ENCODE peak calls at places on chromosomes 5 and 9, in seven cellular contexts. One of them, this sample, is unnamed. For H3K9me3, the result is how much of the 10 kb centered on the place peaks cover.

GRCh38 chr5:23446436-23446835 is 61.0 kb upstream of the PRDM9 start:
- DNase-seq in adrenal gland: no peak
- DNase-seq in ovary: no peak
- DNase-seq in heart left ventricle: peak
- DNase-seq in DND-41: no peak
- DNase-seq in A549: no peak
- DNase-seq in HCT116: no peak
- DNase-seq in this sample: no peak

GRCh38 chr5:74578356-74579044 is 62.0 kb downstream of the ENC1 start:
- DNase-seq in adrenal gland: no peak
- DNase-seq in ovary: no peak
- DNase-seq in heart left ventricle: no peak
- DNase-seq in DND-41: no peak
- DNase-seq in A549: no peak
- DNase-seq in HCT116: no peak
- DNase-seq in this sample: no peak

GRCh38 chr5:173197375-173197891 is 37.6 kb downstream of the NKX2-5 start:
- DNase-seq in adrenal gland: no peak
- DNase-seq in ovary: no peak
- DNase-seq in heart left ventricle: peak
- DNase-seq in DND-41: no peak
- DNase-seq in A549: no peak
- DNase-seq in HCT116: no peak
- DNase-seq in this sample: no peak

GRCh38 chr5:81252904-81253303 is 19.8 kb downstream of the CKMT2 start:
- DNase-seq in adrenal gland: no peak
- DNase-seq in ovary: no peak
- DNase-seq in heart left ventricle: no peak
- DNase-seq in DND-41: no peak
- DNase-seq in A549: no peak
- DNase-seq in HCT116: no peak
- DNase-seq in this sample: no peak

GRCh38 chr5:105872569-105873270 is 1798.0 kb downstream of the EFNA5 start:
- DNase-seq in adrenal gland: no peak
- DNase-seq in ovary: no peak
- DNase-seq in heart left ventricle: no peak
- DNase-seq in DND-41: no peak
- DNase-seq in A549: no peak
- DNase-seq in HCT116: no peak
- DNase-seq in this sample: no peak

GRCh38 chr5:172952034-172952511 is 7.2 kb upstream of the RPL26L1 start:
- DNase-seq in adrenal gland: no peak
- DNase-seq in ovary: no peak
- DNase-seq in heart left ventricle: no peak
- DNase-seq in DND-41: no peak
- DNase-seq in A549: peak
- DNase-seq in HCT116: no peak
- DNase-seq in this sample: no peak

GRCh38 chr9:131473891-131474290 is 28.8 kb upstream of the POMT1 start:
- DNase-seq in adrenal gland: no peak
- DNase-seq in ovary: peak
- DNase-seq in heart left ventricle: no peak
- DNase-seq in DND-41: no peak
- DNase-seq in A549: no peak
- DNase-seq in HCT116: no peak
- DNase-seq in this sample: no peak

GRCh38 chr5:23494558-23494957 is 12.9 kb upstream of the PRDM9 start:
- DNase-seq in adrenal gland: no peak
- DNase-seq in ovary: no peak
- DNase-seq in heart left ventricle: no peak
- DNase-seq in DND-41: no peak
- DNase-seq in A549: no peak
- DNase-seq in HCT116: no peak
- DNase-seq in this sample: no peak

GRCh38 chr5:16540421-16540820 is 74.8 kb upstream of the ZNF622 start:
- DNase-seq in adrenal gland: no peak
- DNase-seq in ovary: no peak
- DNase-seq in heart left ventricle: no peak
- DNase-seq in DND-41: no peak
- DNase-seq in A549: no peak
- DNase-seq in HCT116: no peak
- DNase-seq in this sample: no peak

GRCh38 chr5:153504726-153505125 is 14.3 kb downstream of the GRIA1 start:
- DNase-seq in adrenal gland: no peak
- DNase-seq in ovary: no peak
- DNase-seq in heart left ventricle: no peak
- DNase-seq in DND-41: no peak
- DNase-seq in A549: no peak
- DNase-seq in HCT116: no peak
- DNase-seq in this sample: no peak

GRCh38 chr5:179269781-179270543 is 75.3 kb downstream of the ADAMTS2 start:
- DNase-seq in adrenal gland: peak
- DNase-seq in ovary: peak
- DNase-seq in heart left ventricle: no peak
- DNase-seq in DND-41: no peak
- DNase-seq in A549: no peak
- DNase-seq in HCT116: no peak
- DNase-seq in this sample: peak

GRCh38 chr5:147882586-147883313 is 4.2 kb downstream of the SCGB3A2 start:
- DNase-seq in adrenal gland: no peak
- DNase-seq in ovary: no peak
- DNase-seq in heart left ventricle: no peak
- DNase-seq in DND-41: no peak
- DNase-seq in A549: no peak
- DNase-seq in HCT116: no peak
- DNase-seq in this sample: no peak

GRCh38 chr5:147887925-147888324 is 9.4 kb downstream of the SCGB3A2 start:
- DNase-seq in adrenal gland: no peak
- DNase-seq in ovary: no peak
- DNase-seq in heart left ventricle: no peak
- DNase-seq in DND-41: no peak
- DNase-seq in A549: no peak
- DNase-seq in HCT116: no peak
- DNase-seq in this sample: no peak

GRCh38 chr5:147892696-147893296 is 13.5 kb downstream of the C5orf46 start:
- DNase-seq in adrenal gland: no peak
- DNase-seq in ovary: no peak
- DNase-seq in heart left ventricle: no peak
- DNase-seq in DND-41: no peak
- DNase-seq in A549: no peak
- DNase-seq in HCT116: peak
- DNase-seq in this sample: peak

GRCh38 chr5:147887026-147887627 is 8.6 kb downstream of the SCGB3A2 start:
- DNase-seq in adrenal gland: no peak
- DNase-seq in ovary: no peak
- DNase-seq in heart left ventricle: no peak
- DNase-seq in DND-41: no peak
- DNase-seq in A549: peak
- DNase-seq in HCT116: peak
- DNase-seq in this sample: peak
- TF ChIP-seq CTCF in adrenal gland: peak
- TF ChIP-seq CTCF in ovary: no peak
- TF ChIP-seq CTCF in heart left ventricle: peak
- TF ChIP-seq CTCF in DND-41: peak
- TF ChIP-seq CTCF in A549: peak
- TF ChIP-seq CTCF in HCT116: peak
- TF ChIP-seq CTCF in this sample: no peak

GRCh38 chr5:158436271-158437065 is 577.5 kb upstream of the CLINT1 start:
- DNase-seq in adrenal gland: no peak
- DNase-seq in ovary: no peak
- DNase-seq in heart left ventricle: no peak
- DNase-seq in DND-41: peak
- DNase-seq in A549: no peak
- DNase-seq in HCT116: no peak
- DNase-seq in this sample: no peak
- H3K9me3 ChIP-seq in adrenal gland: under half
- H3K9me3 ChIP-seq in ovary: under half
- H3K9me3 ChIP-seq in heart left ventricle: under half
- H3K9me3 ChIP-seq in DND-41: under half
- H3K9me3 ChIP-seq in A549: under half
- H3K9me3 ChIP-seq in HCT116: under half
- H3K9me3 ChIP-seq in this sample: under half

GRCh38 chr5:147669113-147669869 is 113.2 kb downstream of the JAKMIP2 start:
- DNase-seq in adrenal gland: no peak
- DNase-seq in ovary: no peak
- DNase-seq in heart left ventricle: no peak
- DNase-seq in DND-41: no peak
- DNase-seq in A549: no peak
- DNase-seq in HCT116: no peak
- DNase-seq in this sample: peak

GRCh38 chr5:147673276-147673675 is 109.3 kb downstream of the JAKMIP2 start:
- DNase-seq in adrenal gland: no peak
- DNase-seq in ovary: no peak
- DNase-seq in heart left ventricle: peak
- DNase-seq in DND-41: no peak
- DNase-seq in A549: no peak
- DNase-seq in HCT116: no peak
- DNase-seq in this sample: no peak

GRCh38 chr5:147670815-147671214 is 111.7 kb downstream of the JAKMIP2 start:
- DNase-seq in adrenal gland: no peak
- DNase-seq in ovary: no peak
- DNase-seq in heart left ventricle: no peak
- DNase-seq in DND-41: no peak
- DNase-seq in A549: no peak
- DNase-seq in HCT116: no peak
- DNase-seq in this sample: no peak

GRCh38 chr5:147671365-147671764 is 111.2 kb downstream of the JAKMIP2 start:
- DNase-seq in adrenal gland: no peak
- DNase-seq in ovary: no peak
- DNase-seq in heart left ventricle: no peak
- DNase-seq in DND-41: no peak
- DNase-seq in A549: no peak
- DNase-seq in HCT116: no peak
- DNase-seq in this sample: no peak

DNA sequence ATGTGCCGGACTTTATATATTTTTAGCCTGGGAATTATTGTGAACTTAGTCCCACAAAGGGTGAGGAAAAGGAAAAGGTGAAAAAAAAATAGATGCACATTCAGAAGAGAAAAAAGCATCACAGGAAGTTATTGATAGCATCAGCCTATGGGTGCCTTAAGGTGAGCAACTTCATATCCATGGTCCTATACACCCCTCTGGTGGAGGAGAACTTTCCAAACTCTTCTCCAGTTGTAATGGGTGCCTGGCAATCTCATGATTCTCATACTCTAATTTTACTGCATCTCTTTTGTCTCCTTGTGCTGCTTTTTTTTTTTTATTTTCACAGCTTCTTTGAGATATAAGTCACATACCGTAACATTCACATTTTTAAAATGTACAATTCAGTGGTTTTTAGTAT is 107.4 kb downstream of the JAKMIP2 start:
- DNase-seq in adrenal gland: no peak
- DNase-seq in ovary: no peak
- DNase-seq in heart left ventricle: no peak
- DNase-seq in DND-41: no peak
- DNase-seq in A549: no peak
- DNase-seq in HCT116: no peak
- DNase-seq in this sample: no peak
- TF ChIP-seq CTCF in adrenal gland: no peak
- TF ChIP-seq CTCF in ovary: no peak
- TF ChIP-seq CTCF in heart left ventricle: no peak
- TF ChIP-seq CTCF in DND-41: peak
- TF ChIP-seq CTCF in A549: no peak
- TF ChIP-seq CTCF in HCT116: peak
- TF ChIP-seq CTCF in this sample: no peak

DNA sequence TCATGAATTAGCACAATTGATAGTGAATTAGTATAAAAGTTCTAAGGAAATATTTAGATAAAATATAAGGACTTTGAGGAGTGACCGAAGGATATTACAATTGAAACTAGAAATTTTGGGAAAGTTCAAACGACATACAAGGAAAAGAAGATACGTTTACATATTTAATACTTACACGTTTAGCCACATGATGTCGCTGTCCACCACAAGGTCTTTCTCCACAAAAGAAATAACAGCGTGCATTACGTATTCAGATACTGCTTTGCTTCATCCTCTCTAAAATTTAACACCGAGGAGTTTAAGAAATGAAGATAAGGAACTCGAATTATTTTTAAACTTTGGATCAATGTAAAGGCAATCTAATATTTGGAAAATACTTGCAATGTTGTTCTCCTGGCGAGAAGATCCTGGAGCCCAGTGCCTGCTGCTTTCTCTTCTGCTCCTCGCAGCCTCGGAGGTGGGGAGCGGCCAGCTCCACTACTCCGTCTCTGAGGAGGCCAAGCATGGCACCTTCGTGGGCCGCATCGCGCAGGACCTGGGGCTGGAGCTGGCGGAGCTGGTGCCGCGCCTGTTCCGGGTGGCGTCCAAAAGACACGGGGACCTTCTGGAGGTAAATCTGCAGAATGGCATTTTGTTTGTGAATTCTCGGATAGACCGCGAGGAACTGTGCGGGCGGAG is at the start of gene PCDHA3:
- DNase-seq in adrenal gland: no peak
- DNase-seq in ovary: no peak
- DNase-seq in heart left ventricle: no peak
- DNase-seq in DND-41: no peak
- DNase-seq in A549: peak
- DNase-seq in HCT116: no peak
- DNase-seq in this sample: peak
- H3K9me3 ChIP-seq in adrenal gland: under half
- H3K9me3 ChIP-seq in ovary: under half
- H3K9me3 ChIP-seq in heart left ventricle: half or more
- H3K9me3 ChIP-seq in DND-41: under half
- H3K9me3 ChIP-seq in A549: under half
- H3K9me3 ChIP-seq in HCT116: under half
- H3K9me3 ChIP-seq in this sample: under half

GRCh38 chr9:94167055-94167346 is 82.7 kb downstream of the PTPDC1 start:
- DNase-seq in adrenal gland: no peak
- DNase-seq in ovary: no peak
- DNase-seq in heart left ventricle: no peak
- DNase-seq in DND-41: no peak
- DNase-seq in A549: no peak
- DNase-seq in HCT116: no peak
- DNase-seq in this sample: no peak
- TF ChIP-seq CTCF in adrenal gland: no peak
- TF ChIP-seq CTCF in ovary: no peak
- TF ChIP-seq CTCF in heart left ventricle: no peak
- TF ChIP-seq CTCF in DND-41: no peak
- TF ChIP-seq CTCF in A549: no peak
- TF ChIP-seq CTCF in HCT116: no peak
- TF ChIP-seq CTCF in this sample: peak